ENCODE peak calls at places on chromosomes 13 and 19, in four cellular contexts. K is AG04449, I is T-helper 1 cell, Q is aorta. G is an unnamed sample.

GRCh38 chr19:19305066-19305465 is 15.2 kb downstream of the SUGP1 start:
- DNase-seq in Q (no peak), K (no peak), I (no peak), G (no peak)

GRCh38 chr13:110233181-110233641 is 73.7 kb downstream of the COL4A1 start:
- DNase-seq in K (no peak), Q (peak), I (no peak), G (no peak)

GRCh38 chr13:76677047-76677446 is 209.2 kb downstream of the KCTD12 start:
- DNase-seq in K (no peak), I (no peak), Q (peak), G (no peak)

GRCh38 chr13:21069561-21070004 is 8.2 kb upstream of the LATS2 start:
- DNase-seq in Q (no peak), K (peak), I (no peak), G (no peak)

GRCh38 chr13:113437408-113438010 is 15.8 kb downstream of the ADPRHL1 start:
- DNase-seq in I (no peak), K (no peak), Q (peak), G (no peak)

GRCh38 chr13:36341718-36342117 is 4.5 kb downstream of the SPART start:
- DNase-seq in I (no peak), K (no peak), Q (no peak), G (no peak)

GRCh38 chr19:13962738-13963602 is 10.7 kb downstream of the DCAF15 start:
- DNase-seq in K (no peak), Q (peak), I (no peak), G (no peak)

GRCh38 chr19:3398114-3398899 is 31.9 kb downstream of the NFIC start:
- DNase-seq in I (no peak), K (no peak), Q (peak), G (no peak)

GRCh38 chr19:21698215-21698614 is 69.2 kb downstream of the ZNF100 start:
- DNase-seq in I (no peak), Q (no peak), K (no peak), G (peak)

GRCh38 chr13:20161275-20161950 is 561 bp upstream of the GJA3 start:
- DNase-seq in I (no peak), Q (no peak), K (no peak), G (peak)

GRCh38 chr13:113863511-113864302 is at the start of gene GAS6:
- DNase-seq in I (no peak), Q (no peak), K (no peak), G (no peak)

GRCh38 chr13:36432106-36432544 is at the start of gene CCNA1:
- DNase-seq in K (no peak), I (no peak), Q (peak), G (no peak)

GRCh38 chr19:589693-590395 is at the start of gene HCN2:
- DNase-seq in K (no peak), I (no peak), Q (no peak), G (no peak)

GRCh38 chr13:48478401-48478800 is 54.5 kb downstream of the RCBTB2 start:
- DNase-seq in I (no peak), K (no peak), Q (no peak), G (no peak)

GRCh38 chr13:98539655-98540054 is 37.3 kb downstream of the STK24 start:
- DNase-seq in K (no peak), Q (no peak), I (no peak), G (no peak)

GRCh38 chr13:51614350-51614786 is 30.1 kb downstream of the WDFY2 start:
- DNase-seq in Q (no peak), K (no peak), I (peak), G (peak)

GRCh38 chr19:18438331-18439024 is 545 bp upstream of the ISYNA1 start:
- DNase-seq in Q (peak), K (no peak), I (no peak), G (no peak)

GRCh38 chr13:99056381-99057014 is 78.6 kb upstream of the DOCK9 start:
- DNase-seq in Q (no peak), K (no peak), I (no peak), G (no peak)

GRCh38 chr19:16229322-16229641 is 31.6 kb downstream of the AP1M1 start:
- DNase-seq in K (no peak), Q (no peak), I (no peak), G (no peak)

GRCh38 chr13:109610517-109610916 is 175.9 kb downstream of the IRS2 start:
- DNase-seq in I (no peak), K (no peak), Q (peak), G (peak)

GRCh38 chr19:55670280-55671053 is 4.6 kb upstream of the EPN1 start:
- DNase-seq in I (no peak), Q (peak), K (no peak), G (no peak)

GRCh38 chr19:34960103-34960805 is 3.8 kb downstream of the ZNF792 start:
- DNase-seq in Q (no peak), I (no peak), K (no peak), G (no peak)

GRCh38 chr19:32422435-32422834 is 16.9 kb downstream of the DPY19L3 start:
- DNase-seq in Q (no peak), I (no peak), K (no peak), G (no peak)

GRCh38 chr13:25248071-25248470 is 39.2 kb downstream of the MTMR6 start:
- DNase-seq in Q (no peak), I (no peak), K (no peak), G (no peak)

GRCh38 chr19:29448046-29448445 is 77.7 kb upstream of the VSTM2B start:
- DNase-seq in I (no peak), Q (no peak), K (no peak), G (no peak)

GRCh38 chr13:100208596-100208995 is 119.7 kb downstream of the PCCA start:
- DNase-seq in I (no peak), Q (no peak), K (no peak), G (no peak)

GRCh38 chr13:98998831-98999634 is 21.2 kb upstream of the DOCK9 start:
- DNase-seq in Q (no peak), K (no peak), I (no peak), G (peak)

GRCh38 chr19:49173198-49173597 is 15.6 kb downstream of the TRPM4 start:
- DNase-seq in Q (no peak), I (no peak), K (no peak), G (no peak)

GRCh38 chr13:42832341-42833153 is 51.2 kb downstream of the FAM216B start:
- DNase-seq in Q (peak), K (peak), I (no peak), G (no peak)

GRCh38 chr13:102440259-102440936 is 38.5 kb upstream of the FGF14 start:
- DNase-seq in K (no peak), Q (no peak), I (no peak), G (no peak)